ENCODE peak calls at places on chromosomes 16 and 17, in seven cellular contexts. F is MM.1S, Y is AG09309, A is WERI-Rb-1, G is AG10803, N is fibroblast of lung, L is small intestine. C is an unnamed sample.

GRCh38 chr16:89401641-89402445 is 88.5 kb downstream of the ANKRD11 start:
- DNase-seq in Y (no peak), N (no peak), A (no peak), L (no peak), F (no peak), G (peak), C (no peak)

GRCh38 chr17:32318071-32318470 is 23.9 kb downstream of the C17orf75 start:
- DNase-seq in F (no peak), Y (no peak), N (no peak), A (no peak), G (no peak), L (no peak), C (no peak)

GRCh38 chr17:60640503-60640902 is 37.1 kb upstream of the BCAS3 start:
- DNase-seq in F (no peak), G (peak), L (no peak), A (no peak), Y (no peak), N (peak), C (peak)

GRCh38 chr17:35051183-35051578 is 12.3 kb downstream of the RFFL start:
- DNase-seq in N (no peak), Y (no peak), A (no peak), G (no peak), L (peak), F (peak), C (no peak)

GRCh38 chr17:21215935-21216334 is 2.0 kb upstream of the TMEM11 start:
- DNase-seq in N (no peak), A (no peak), F (no peak), Y (no peak), G (no peak), L (no peak), C (peak)

GRCh38 chr16:57143125-57143965 is 42.5 kb downstream of the PSME3IP1 start:
- DNase-seq in N (no peak), G (no peak), F (no peak), Y (no peak), L (peak), A (no peak), C (no peak)

GRCh38 chr16:1865902-1866690 is 5.9 kb downstream of the MEIOB start:
- DNase-seq in A (no peak), L (no peak), G (no peak), Y (no peak), F (no peak), N (no peak), C (no peak)

GRCh38 chr17:15883617-15884111 is 61.3 kb upstream of the ADORA2B start:
- DNase-seq in L (no peak), F (no peak), N (peak), A (no peak), G (peak), Y (peak), C (no peak)

GRCh38 chr17:15377608-15378007 is 36.2 kb upstream of the TEKT3 start:
- DNase-seq in A (no peak), Y (peak), G (peak), L (peak), F (no peak), N (peak), C (no peak)

GRCh38 chr17:69523252-69523861 is 108.9 kb downstream of the MAP2K6 start:
- DNase-seq in G (peak), F (peak), A (peak), N (peak), L (peak), Y (no peak), C (peak)

GRCh38 chr17:5809580-5810188 is 225.4 kb upstream of the NLRP1 start:
- DNase-seq in N (peak), G (no peak), F (no peak), A (no peak), Y (no peak), L (no peak), C (no peak)

GRCh38 chr16:50610331-50611262 is 62.4 kb downstream of the NKD1 start:
- DNase-seq in L (no peak), G (no peak), F (no peak), N (no peak), Y (no peak), A (peak), C (peak)

GRCh38 chr17:36829676-36830075 is 107.6 kb upstream of the LHX1 start:
- DNase-seq in L (no peak), N (no peak), A (no peak), Y (no peak), G (no peak), F (no peak), C (no peak)

GRCh38 chr16:85898521-85899442 is at the start of gene IRF8:
- DNase-seq in A (peak), N (peak), G (no peak), L (peak), F (no peak), Y (no peak), C (peak)

GRCh38 chr16:29971304-29971703 is 2.4 kb upstream of the TAOK2 start:
- DNase-seq in Y (no peak), A (no peak), F (no peak), N (no peak), L (no peak), G (no peak), C (no peak)

GRCh38 chr16:66286527-66286926 is 80.0 kb upstream of the CDH5 start:
- DNase-seq in F (no peak), L (no peak), A (no peak), Y (no peak), N (no peak), G (no peak), C (no peak)

GRCh38 chr17:4101127-4101798 is 41.6 kb downstream of the ZZEF1 start:
- DNase-seq in F (peak), A (no peak), G (peak), N (no peak), L (peak), Y (no peak), C (peak)

GRCh38 chr17:80783971-80784370 is 207.7 kb upstream of the CHMP6 start:
- DNase-seq in N (no peak), L (no peak), F (no peak), Y (no peak), A (no peak), G (peak), C (no peak)

GRCh38 chr16:72105978-72106377 is 12.3 kb downstream of the DHX38 start:
- DNase-seq in A (no peak), L (no peak), G (no peak), N (no peak), Y (no peak), F (no peak), C (no peak)

GRCh38 chr17:16343569-16343968 is 9.7 kb downstream of the CENPV start:
- DNase-seq in F (no peak), A (no peak), L (no peak), N (no peak), Y (no peak), G (no peak), C (no peak)

GRCh38 chr17:28381141-28381825 is 9.8 kb downstream of the SARM1 start:
- DNase-seq in F (no peak), N (no peak), G (no peak), A (no peak), Y (no peak), L (peak), C (peak)

GRCh38 chr17:17018612-17019429 is 23.4 kb upstream of the MPRIP start:
- DNase-seq in N (no peak), G (no peak), L (no peak), A (no peak), Y (no peak), F (no peak), C (no peak)

GRCh38 chr16:27265982-27266381 is 2.6 kb downstream of the NSMCE1 start:
- DNase-seq in Y (no peak), N (no peak), L (no peak), F (no peak), A (no peak), G (no peak), C (no peak)

GRCh38 chr16:67150833-67151396 is at the start of gene B3GNT9:
- DNase-seq in G (peak), L (peak), A (peak), F (peak), N (peak), Y (no peak), C (peak)

GRCh38 chr16:46947900-46948547 is 25.4 kb downstream of the DNAJA2 start:
- DNase-seq in A (peak), N (peak), G (peak), Y (no peak), F (peak), L (peak), C (peak)

GRCh38 chr17:61405686-61406542 is 6.3 kb downstream of the TBX2 start:
- DNase-seq in F (no peak), L (no peak), A (no peak), N (peak), G (no peak), Y (no peak), C (no peak)

GRCh38 chr16:9499921-9500593 is 408.6 kb downstream of the HAPSTR1 start:
- DNase-seq in N (no peak), G (no peak), Y (no peak), F (no peak), L (no peak), A (peak), C (peak)

GRCh38 chr17:10265100-10265810 is 66.8 kb upstream of the GAS7 start:
- DNase-seq in F (no peak), A (no peak), Y (peak), G (peak), N (peak), L (no peak), C (no peak)

GRCh38 chr17:28071891-28072606 is 29.6 kb downstream of the NLK start:
- DNase-seq in N (peak), G (no peak), A (no peak), F (no peak), Y (no peak), L (no peak), C (no peak)

GRCh38 chr16:74186589-74186988 is 110.0 kb upstream of the PSMD7 start:
- DNase-seq in G (peak), N (peak), A (no peak), L (no peak), F (no peak), Y (peak), C (no peak)

GRCh38 chr17:79657861-79658810 is 47.3 kb upstream of the RBFOX3 start:
- DNase-seq in Y (no peak), A (peak), N (no peak), G (no peak), L (no peak), F (no peak), C (peak)
- H3K4me3 ChIP-seq in Y (no peak), A (no peak), N (no peak), G (no peak), L (no peak), F (no peak), C (no peak)

GRCh38 chr17:81959362-81960129 is 1.4 kb downstream of the NOTUM start:
- DNase-seq in G (peak), L (peak), Y (no peak), F (peak), A (peak), N (peak), C (peak)

GRCh38 chr17:81961087-81961514 is at the start of gene NOTUM:
- DNase-seq in A (peak), L (no peak), F (no peak), N (peak), Y (no peak), G (peak), C (peak)

GRCh38 chr17:81962499-81963441 is 1.8 kb upstream of the NOTUM start:
- DNase-seq in Y (no peak), N (no peak), L (no peak), G (no peak), F (no peak), A (no peak), C (no peak)

GRCh38 chr17:81960130-81960958 is 643 bp downstream of the NOTUM start:
- DNase-seq in G (no peak), L (no peak), Y (no peak), F (no peak), A (peak), N (no peak), C (peak)

GRCh38 chr17:81961554-81962498 is 839 bp upstream of the NOTUM start:
- DNase-seq in L (no peak), G (no peak), F (no peak), A (no peak), Y (no peak), N (no peak), C (no peak)
- H3K4me3 ChIP-seq in L (peak), G (no peak), F (no peak), A (no peak), Y (no peak), N (no peak), C (no peak)

GRCh38 chr16:3101841-3102470 is 2.9 kb upstream of the ZSCAN10 start:
- DNase-seq in Y (no peak), F (no peak), L (no peak), G (no peak), A (no peak), N (no peak), C (peak)
- H3K4me3 ChIP-seq in Y (no peak), F (no peak), L (no peak), G (no peak), A (no peak), N (no peak), C (no peak)

GRCh38 chr16:21162661-21163151 is 4.2 kb downstream of the LDAF1 start:
- DNase-seq in N (peak), L (peak), G (peak), Y (no peak), A (no peak), F (no peak), C (no peak)
- H3K4me3 ChIP-seq in N (no peak), L (no peak), G (no peak), Y (no peak), A (no peak), F (no peak), C (no peak)

DNA sequence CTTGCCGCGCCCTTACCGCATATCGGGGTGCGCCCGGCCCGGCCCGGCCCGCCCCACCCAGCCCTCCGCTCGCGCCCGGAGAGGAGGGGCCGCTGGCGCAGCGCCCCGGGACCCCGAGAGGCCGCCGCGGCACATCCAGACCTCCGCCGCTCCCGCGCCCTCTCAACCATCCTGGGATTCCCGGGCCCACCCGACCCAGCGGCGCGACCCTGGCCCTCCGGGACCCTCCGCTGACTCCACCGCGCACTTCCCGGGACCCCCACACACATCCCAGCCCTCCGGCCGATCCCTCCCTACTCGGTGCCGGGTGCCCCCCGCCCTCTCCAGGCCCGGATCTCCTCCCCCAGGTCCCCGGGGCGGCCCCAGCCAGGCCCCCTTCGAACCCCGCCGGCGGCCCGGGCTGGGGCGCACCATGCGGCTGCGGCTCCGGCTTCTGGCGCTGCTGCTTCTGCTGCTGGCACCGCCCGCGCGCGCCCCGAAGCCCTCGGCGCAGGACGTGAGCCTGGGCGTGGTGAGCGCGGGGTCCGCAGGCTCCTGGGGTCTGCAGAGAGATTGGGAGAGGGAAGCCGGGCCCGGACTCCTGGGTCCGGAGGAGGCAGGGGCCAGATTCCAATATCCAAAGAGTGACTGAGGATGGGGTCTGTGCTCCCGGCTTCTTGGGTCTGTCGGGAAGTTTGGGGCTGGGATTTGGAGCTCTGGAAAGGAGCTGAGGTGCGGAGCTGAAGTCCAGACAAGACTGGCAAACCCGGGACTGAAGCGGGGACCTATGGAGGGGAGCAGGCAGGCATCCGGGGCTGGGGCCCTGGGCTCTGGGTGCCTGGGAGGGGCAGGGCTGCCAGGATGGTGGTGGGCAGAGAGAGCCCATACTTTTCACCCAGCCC is at the start of gene MMP25:
- DNase-seq in Y (no peak), F (no peak), L (no peak), A (no peak), N (no peak), G (no peak), C (no peak)
- H3K4me3 ChIP-seq in Y (peak), F (peak), L (peak), A (peak), N (peak), G (peak), C (peak)

GRCh38 chr17:45162022-45162687 is 480 bp downstream of the HEXIM2 start:
- DNase-seq in L (no peak), G (no peak), A (no peak), N (no peak), Y (no peak), F (no peak), C (no peak)
- H3K4me3 ChIP-seq in L (peak), G (peak), A (peak), N (peak), Y (peak), F (peak), C (no peak)

GRCh38 chr17:6894206-6894528 is 62.6 kb upstream of the TEKT1 start:
- DNase-seq in A (no peak), N (no peak), G (no peak), Y (no peak), F (no peak), L (no peak), C (peak)

DNA sequence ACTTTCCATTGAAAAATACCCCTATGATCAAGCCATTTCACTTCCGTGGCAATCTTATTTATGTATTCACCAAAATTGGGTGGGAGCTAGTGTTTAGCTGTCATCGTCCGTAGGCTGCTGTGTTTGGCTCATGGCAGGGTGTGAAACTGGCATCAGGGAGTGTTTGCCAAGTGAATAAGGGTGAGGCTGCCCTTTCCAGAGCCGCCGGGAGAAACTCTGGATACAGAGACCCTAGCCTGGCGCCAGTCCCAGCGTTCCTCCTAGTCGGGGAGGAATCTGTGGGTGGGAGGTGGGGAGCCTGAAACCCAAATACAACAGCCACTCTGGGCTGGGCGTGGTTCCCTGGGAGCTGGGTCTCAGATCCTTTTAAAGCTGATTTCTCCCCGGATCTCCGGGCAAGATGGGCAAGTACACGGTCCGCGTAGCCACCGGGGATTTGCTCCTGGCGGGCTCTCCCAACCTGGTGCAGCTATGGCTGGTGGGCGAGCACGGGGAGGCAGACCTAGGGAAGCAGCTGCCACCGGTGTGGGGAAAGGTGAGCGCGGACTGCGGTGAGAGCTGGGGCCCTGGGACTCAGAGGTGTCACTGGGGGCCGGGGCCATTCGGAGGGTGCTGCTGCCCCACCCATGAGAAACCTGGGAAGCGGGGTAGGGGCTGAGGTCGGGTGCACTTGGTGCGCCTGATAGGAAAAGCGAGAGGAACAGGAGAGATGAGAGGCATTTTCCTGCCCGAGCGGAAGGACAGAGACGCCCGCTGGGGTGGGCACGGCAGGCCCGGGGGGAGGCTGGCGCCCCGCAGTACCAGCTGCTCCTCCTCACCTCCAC is 62.1 kb upstream of the TEKT1 start:
- DNase-seq in N (no peak), L (no peak), Y (no peak), A (no peak), G (no peak), F (no peak), C (peak)
- H3K4me3 ChIP-seq in N (no peak), L (no peak), Y (no peak), A (no peak), G (no peak), F (no peak), C (no peak)

DNA sequence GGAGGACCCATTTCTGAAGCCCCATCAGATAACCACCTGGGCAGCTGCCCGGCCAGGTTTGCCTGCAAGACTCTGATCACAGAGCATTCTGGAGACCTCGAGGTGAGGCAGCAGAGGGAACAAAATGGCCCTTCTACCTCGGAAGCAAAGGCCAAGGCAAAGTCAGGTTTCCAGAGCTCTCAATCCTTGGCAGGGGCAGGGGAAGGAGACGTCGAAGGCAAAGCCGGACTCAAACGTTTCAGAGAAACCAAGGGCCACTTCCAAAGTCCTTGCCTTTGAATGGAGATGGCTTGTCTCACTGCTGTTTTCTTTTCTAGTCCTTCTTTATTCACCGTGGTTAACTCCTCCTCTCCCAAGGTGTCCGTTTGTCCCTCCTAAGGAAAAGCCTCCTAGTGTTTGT is 355.3 kb downstream of the SOX9 start:
- DNase-seq in G (no peak), Y (no peak), N (no peak), F (no peak), L (peak), A (no peak), C (no peak)
- H3K4me3 ChIP-seq in G (no peak), Y (no peak), N (no peak), F (no peak), L (no peak), A (no peak), C (no peak)

C was measured in mesendoderm.